ENCODE peak calls at places on chromosomes 13 and 19, in six cellular contexts. X is CD8-positive, alpha-beta T cell; M is WERI-Rb-1; K is A549; S is IMR-90; U is kidney. W is an unnamed sample. For H3K9me3, the result is how much of the 10 kb centered on the place peaks cover.

GRCh38 chr13:24723206-24723605 is 40.8 kb upstream of the RNF17 start:
- DNase-seq in K (no peak), S (no peak), U (no peak), M (no peak), X (no peak), W (no peak)

GRCh38 chr13:60620611-60621395 is 223.8 kb downstream of the TDRD3 start:
- DNase-seq in U (no peak), S (no peak), X (no peak), M (no peak), K (no peak), W (no peak)

GRCh38 chr19:32041681-32042292 is 303.6 kb upstream of the ZNF507 start:
- DNase-seq in X (no peak), S (peak), M (peak), K (peak), U (no peak), W (peak)

GRCh38 chr19:43774103-43774939 is 6.5 kb downstream of the KCNN4 start:
- DNase-seq in X (no peak), S (peak), K (no peak), M (no peak), U (no peak), W (peak)

GRCh38 chr13:112072531-112073244 is 5.7 kb downstream of the SOX1 start:
- DNase-seq in S (no peak), X (no peak), U (no peak), M (peak), K (no peak), W (no peak)

GRCh38 chr13:99526549-99526948 is 25.3 kb downstream of the TM9SF2 start:
- DNase-seq in K (no peak), M (no peak), S (no peak), X (no peak), U (no peak), W (no peak)

GRCh38 chr13:90201676-90202425 is 1145.6 kb upstream of the MIR17HG start:
- DNase-seq in U (no peak), S (no peak), X (no peak), M (no peak), K (no peak), W (no peak)

GRCh38 chr13:106331116-106331515 is 204.3 kb downstream of the EFNB2 start:
- DNase-seq in X (no peak), M (no peak), U (no peak), K (no peak), S (no peak), W (no peak)

GRCh38 chr13:112417079-112417478 is 40.9 kb downstream of the SPACA7 start:
- DNase-seq in M (no peak), S (no peak), U (no peak), X (no peak), K (no peak), W (no peak)

GRCh38 chr13:94972262-94972661 is 259.9 kb upstream of the SOX21 start:
- DNase-seq in M (no peak), K (no peak), X (no peak), U (no peak), S (no peak), W (no peak)

GRCh38 chr13:103852036-103852435 is 785.8 kb upstream of the SLC10A2 start:
- DNase-seq in K (no peak), U (no peak), X (no peak), M (peak), S (no peak), W (no peak)

GRCh38 chr19:8638078-8638619 is 7.7 kb downstream of the NFILZ start:
- DNase-seq in X (no peak), S (peak), M (no peak), K (peak), U (no peak), W (no peak)

GRCh38 chr13:54640719-54641118 is 1612.1 kb downstream of the OLFM4 start:
- DNase-seq in S (no peak), U (no peak), M (no peak), K (no peak), X (no peak), W (no peak)

GRCh38 chr13:55244991-55245644 is 1895.6 kb upstream of the PRR20A start:
- DNase-seq in U (no peak), S (no peak), M (peak), K (no peak), X (no peak), W (no peak)

GRCh38 chr19:1045247-1045603 is 5.3 kb downstream of the ABCA7 start:
- DNase-seq in M (peak), X (peak), U (peak), K (peak), S (no peak), W (peak)

GRCh38 chr13:99982741-99983400 is 1.3 kb downstream of the ZIC2 start:
- DNase-seq in U (no peak), S (no peak), X (no peak), K (no peak), M (peak), W (no peak)

GRCh38 chr13:40060318-40061007 is 405.0 kb downstream of the COG6 start:
- DNase-seq in S (no peak), X (no peak), M (no peak), U (no peak), K (no peak), W (no peak)

DNA sequence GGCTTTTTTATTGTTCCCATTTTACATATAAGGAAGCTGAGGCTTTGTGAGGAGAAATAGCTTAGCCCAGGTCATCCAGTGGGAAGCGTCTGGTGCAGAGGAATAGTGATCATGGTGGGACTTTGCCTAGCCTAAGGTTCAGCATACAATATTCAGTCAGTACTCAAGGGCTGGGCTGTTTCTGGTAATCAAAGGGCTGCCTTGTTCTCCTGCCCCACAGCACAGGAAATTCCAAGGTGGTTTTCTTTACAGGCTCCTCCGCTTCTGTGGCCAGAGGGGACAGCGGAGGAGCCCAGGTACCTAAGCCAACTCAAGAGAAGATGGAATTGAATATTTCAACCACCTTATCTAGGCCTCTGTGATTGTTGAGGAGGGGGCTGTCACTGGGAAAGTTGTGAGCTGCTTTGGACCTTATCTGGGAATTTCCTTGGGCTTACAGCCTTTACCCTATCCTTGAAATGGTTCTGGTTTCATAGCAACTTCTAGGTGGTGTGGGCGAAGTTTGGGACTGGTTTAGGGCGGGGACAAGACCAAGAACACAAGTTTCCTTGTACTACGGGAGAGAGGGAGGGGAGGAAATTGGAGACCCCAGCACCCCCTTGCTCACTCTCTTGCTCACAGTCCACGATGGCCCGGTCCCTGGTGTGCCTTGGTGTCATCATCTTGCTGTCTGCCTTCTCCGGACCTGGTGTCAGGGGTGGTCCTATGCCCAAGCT is at the start of gene MIA:
- DNase-seq in S (no peak), K (no peak), X (no peak), U (no peak), M (no peak), W (no peak)
- H3K4me3 ChIP-seq in S (no peak), K (no peak), X (no peak), U (no peak), M (no peak), W (no peak)

GRCh38 chr19:58118979-58119733 is 21.1 kb upstream of the ZSCAN18 start:
- DNase-seq in U (no peak), X (no peak), M (no peak), K (no peak), S (no peak), W (no peak)
- H3K9me3 ChIP-seq in U (half or more), X (under half), M (half or more), K (half or more), S (half or more), W (under half)

DNA sequence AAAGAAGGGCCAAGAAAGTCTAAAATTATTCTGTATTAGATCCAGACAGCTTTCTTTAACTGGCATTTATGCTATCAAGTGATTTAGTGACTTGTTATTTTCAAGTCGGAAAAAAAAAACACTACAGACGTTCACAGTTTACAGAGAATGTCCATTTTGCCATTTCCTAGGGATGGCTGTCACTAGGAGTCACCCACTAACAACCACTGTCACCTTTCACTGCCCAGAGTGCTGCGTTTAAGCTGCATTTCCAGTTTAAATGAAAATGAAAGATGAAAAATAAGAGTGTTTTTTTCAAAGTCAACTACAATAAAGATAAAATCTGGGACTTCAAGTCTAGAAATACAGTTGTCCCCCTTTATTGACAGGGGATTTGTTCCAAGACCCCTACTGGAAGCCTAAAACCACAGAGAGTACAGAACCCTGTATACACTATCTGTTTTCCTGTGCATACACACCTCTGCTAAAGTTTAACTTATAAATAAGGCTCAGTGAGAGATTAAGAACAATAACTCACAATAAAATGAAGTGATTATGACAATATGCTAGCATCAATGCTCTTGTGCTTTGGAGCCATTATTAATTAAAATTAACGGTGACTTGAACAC is 112.5 kb downstream of the SACS start:
- DNase-seq in U (no peak), S (no peak), M (no peak), X (no peak), K (no peak), W (no peak)
- H3K4me3 ChIP-seq in U (peak), S (no peak), M (no peak), X (no peak), K (peak), W (peak)

GRCh38 chr19:39199025-39199424 is 2.3 kb downstream of the NCCRP1 start:
- DNase-seq in U (peak), X (no peak), K (no peak), M (peak), S (peak), W (no peak)
- H3K9me3 ChIP-seq in U (under half), X (under half), K (under half), M (under half), S (under half), W (under half)

GRCh38 chr19:33295621-33296472 is 6.5 kb downstream of the CEBPA start:
- DNase-seq in S (no peak), M (no peak), X (no peak), K (no peak), U (peak), W (no peak)

GRCh38 chr19:33293255-33294057 is 8.9 kb downstream of the CEBPA start:
- DNase-seq in K (peak), S (peak), X (no peak), U (peak), M (peak), W (peak)

GRCh38 chr19:33296473-33297060 is 5.8 kb downstream of the CEBPA start:
- DNase-seq in U (peak), M (no peak), K (no peak), X (no peak), S (no peak), W (no peak)

GRCh38 chr19:33292595-33293254 is 9.6 kb downstream of the CEBPA start:
- DNase-seq in K (no peak), X (no peak), U (peak), M (peak), S (no peak), W (peak)

DNA sequence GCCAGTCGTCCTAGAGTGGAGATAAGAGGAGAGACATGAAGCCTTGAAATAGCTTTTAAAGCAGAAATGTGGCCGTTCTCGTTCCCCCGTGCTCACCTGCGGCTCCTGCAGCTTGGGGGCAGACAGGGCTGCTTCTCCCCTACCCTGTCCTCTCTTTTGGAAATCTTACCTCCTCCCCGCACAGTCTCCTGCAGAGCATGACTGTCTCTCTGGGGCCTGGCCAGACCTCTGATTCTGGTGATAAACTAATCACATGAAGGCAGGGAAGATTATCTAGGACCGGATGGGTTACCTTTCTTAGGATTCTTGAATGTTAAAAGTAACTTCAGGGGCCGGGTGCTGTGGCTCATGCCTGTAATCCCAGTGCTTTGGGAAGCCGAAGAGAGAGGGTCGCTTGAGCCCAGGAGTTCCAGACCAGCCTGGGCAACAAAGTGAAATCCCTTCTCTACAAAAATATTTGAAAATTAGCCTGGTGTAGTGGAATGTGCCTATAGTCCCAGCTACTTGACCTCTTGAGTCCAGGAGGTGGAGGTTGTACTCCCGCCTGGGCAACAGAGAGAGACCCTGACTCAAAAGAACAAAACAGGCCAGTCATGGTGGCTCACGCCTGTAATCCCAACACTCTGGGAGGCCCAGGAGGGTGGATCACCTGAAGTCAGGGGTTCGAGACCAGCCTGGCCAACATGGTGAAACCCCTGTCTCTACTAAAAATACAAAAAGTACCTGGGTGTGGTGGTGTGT is 8.1 kb downstream of the CEBPA start:
- DNase-seq in M (no peak), K (no peak), X (no peak), U (peak), S (no peak), W (no peak)
- H3K4me3 ChIP-seq in M (no peak), K (no peak), X (no peak), U (no peak), S (no peak), W (no peak)

GRCh38 chr19:9672893-9673292 is 2.0 kb downstream of the ZNF562 start:
- DNase-seq in X (no peak), S (no peak), M (no peak), K (no peak), U (no peak), W (no peak)

GRCh38 chr19:9668544-9668943 is 6.4 kb downstream of the ZNF562 start:
- DNase-seq in X (no peak), S (no peak), M (no peak), K (no peak), U (no peak), W (no peak)

GRCh38 chr19:9674669-9675357 is at the start of gene ZNF562:
- DNase-seq in U (peak), M (peak), K (peak), S (peak), X (peak), W (peak)

GRCh38 chr19:9671654-9672053 is 3.2 kb downstream of the ZNF562 start:
- DNase-seq in K (no peak), U (no peak), S (no peak), X (no peak), M (no peak), W (no peak)

DNA sequence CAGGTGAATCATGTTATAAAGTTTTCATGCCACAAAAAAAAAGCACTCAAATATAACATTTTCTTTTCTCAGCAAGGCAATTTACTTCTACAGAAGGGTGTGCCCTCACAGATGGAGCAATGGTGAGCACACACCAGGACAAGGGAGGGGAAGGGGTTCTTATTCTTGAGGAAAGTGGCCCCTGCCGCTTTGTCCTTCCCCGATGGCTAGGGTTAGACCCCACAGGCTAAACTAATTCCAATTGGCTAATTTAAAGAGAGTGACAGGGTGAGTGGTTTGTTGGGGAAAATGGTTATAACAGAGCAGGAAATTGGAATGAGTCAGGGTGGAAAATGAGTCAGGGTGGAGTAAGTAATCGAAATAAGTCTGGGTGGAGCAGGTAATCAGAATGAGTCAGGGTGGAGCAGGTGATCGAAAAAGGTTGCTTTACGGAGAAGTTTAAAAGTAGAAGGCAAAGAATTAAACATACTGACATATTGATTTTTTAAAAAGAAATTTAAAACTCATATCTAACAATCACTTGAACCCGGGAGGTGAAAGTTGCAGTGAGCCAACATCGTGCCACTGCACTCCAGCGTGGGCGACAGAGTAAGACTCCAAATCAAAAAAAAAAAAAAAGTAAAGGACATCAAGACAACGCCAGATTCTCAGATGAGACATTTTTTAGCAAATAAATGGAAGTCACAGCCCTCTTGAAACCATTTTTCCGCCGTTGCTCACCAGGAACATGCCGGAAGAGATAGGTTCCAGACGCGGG is 810 bp downstream of the ZNF562 start:
- DNase-seq in S (peak), M (no peak), K (no peak), X (no peak), U (no peak), W (peak)
- H3K9me3 ChIP-seq in S (under half), M (under half), K (half or more), X (under half), U (under half), W (under half)